ENCODE peak calls at places on chromosomes 12 and 14, in four cellular contexts. One of them, this sample, is unnamed.

GRCh38 chr14:28671425-28671824 is 95.2 kb upstream of the FOXG1 start:
- DNase-seq in upper lobe of left lung: no peak
- DNase-seq in A549: no peak
- DNase-seq in HepG2: no peak
- DNase-seq in this sample: no peak

GRCh38 chr12:96766232-96766631 is 140.8 kb upstream of the NEDD1 start:
- DNase-seq in upper lobe of left lung: no peak
- DNase-seq in A549: no peak
- DNase-seq in HepG2: peak
- DNase-seq in this sample: no peak

GRCh38 chr12:24615967-24616411 is 332.9 kb downstream of the BCAT1 start:
- DNase-seq in upper lobe of left lung: no peak
- DNase-seq in A549: no peak
- DNase-seq in HepG2: peak
- DNase-seq in this sample: no peak

GRCh38 chr14:65095633-65096205 is 6.6 kb downstream of the MAX start:
- DNase-seq in upper lobe of left lung: no peak
- DNase-seq in A549: no peak
- DNase-seq in HepG2: no peak
- DNase-seq in this sample: no peak

GRCh38 chr12:103503546-103504480 is 8.0 kb upstream of the C12orf42 start:
- DNase-seq in upper lobe of left lung: peak
- DNase-seq in A549: no peak
- DNase-seq in HepG2: peak
- DNase-seq in this sample: no peak

GRCh38 chr12:1529862-1530591 is 64.4 kb downstream of the FBXL14 start:
- DNase-seq in upper lobe of left lung: peak
- DNase-seq in A549: no peak
- DNase-seq in HepG2: no peak
- DNase-seq in this sample: no peak

GRCh38 chr14:102776761-102777710 is at the start of gene TRAF3:
- DNase-seq in upper lobe of left lung: peak
- DNase-seq in A549: peak
- DNase-seq in HepG2: no peak
- DNase-seq in this sample: no peak

GRCh38 chr14:92922155-92922735 is 705 bp upstream of the CHGA start:
- DNase-seq in upper lobe of left lung: no peak
- DNase-seq in A549: no peak
- DNase-seq in HepG2: no peak
- DNase-seq in this sample: no peak

GRCh38 chr12:31362115-31362758 is 36.3 kb upstream of the SINHCAF start:
- DNase-seq in upper lobe of left lung: no peak
- DNase-seq in A549: no peak
- DNase-seq in HepG2: peak
- DNase-seq in this sample: no peak

GRCh38 chr12:75660107-75660530 is 148.7 kb upstream of the KRR1 start:
- DNase-seq in upper lobe of left lung: no peak
- DNase-seq in A549: no peak
- DNase-seq in HepG2: no peak
- DNase-seq in this sample: no peak

GRCh38 chr14:35341454-35342159 is 49.4 kb downstream of the PSMA6 start:
- DNase-seq in upper lobe of left lung: peak
- DNase-seq in A549: peak
- DNase-seq in HepG2: peak
- DNase-seq in this sample: peak

GRCh38 chr12:112097641-112098040 is 10.9 kb downstream of the NAA25 start:
- DNase-seq in upper lobe of left lung: no peak
- DNase-seq in A549: no peak
- DNase-seq in HepG2: no peak
- DNase-seq in this sample: no peak

GRCh38 chr14:90661881-90662280 is 154.3 kb downstream of the TTC7B start:
- DNase-seq in upper lobe of left lung: no peak
- DNase-seq in A549: no peak
- DNase-seq in HepG2: no peak
- DNase-seq in this sample: no peak

GRCh38 chr12:93763746-93764147 is 86.6 kb downstream of the CRADD start:
- DNase-seq in upper lobe of left lung: no peak
- DNase-seq in A549: no peak
- DNase-seq in HepG2: no peak
- DNase-seq in this sample: no peak
- TF ChIP-seq CTCF in upper lobe of left lung: no peak
- TF ChIP-seq CTCF in A549: peak
- TF ChIP-seq CTCF in HepG2: no peak
- TF ChIP-seq CTCF in this sample: no peak

GRCh38 chr12:56115329-56115728 is 1.1 kb upstream of the RPL41 start:
- DNase-seq in upper lobe of left lung: no peak
- DNase-seq in A549: no peak
- DNase-seq in HepG2: no peak
- DNase-seq in this sample: no peak

GRCh38 chr12:56117778-56118687 is at the start of gene ZC3H10:
- DNase-seq in upper lobe of left lung: peak
- DNase-seq in A549: peak
- DNase-seq in HepG2: peak
- DNase-seq in this sample: peak

GRCh38 chr12:56118688-56119045 is 601 bp downstream of the ZC3H10 start:
- DNase-seq in upper lobe of left lung: no peak
- DNase-seq in A549: no peak
- DNase-seq in HepG2: no peak
- DNase-seq in this sample: no peak

GRCh38 chr12:56114084-56114483 is 2.3 kb upstream of the RPL41 start:
- DNase-seq in upper lobe of left lung: no peak
- DNase-seq in A549: no peak
- DNase-seq in HepG2: no peak
- DNase-seq in this sample: no peak

GRCh38 chr12:56116267-56117081 is at the start of gene RPL41:
- DNase-seq in upper lobe of left lung: peak
- DNase-seq in A549: peak
- DNase-seq in HepG2: peak
- DNase-seq in this sample: peak
- TF ChIP-seq POLR2A in upper lobe of left lung: peak
- TF ChIP-seq POLR2A in A549: peak
- TF ChIP-seq POLR2A in HepG2: peak
- TF ChIP-seq POLR2A in this sample: peak

GRCh38 chr14:76564471-76565119 is 188.7 kb downstream of the ESRRB start:
- DNase-seq in upper lobe of left lung: peak
- DNase-seq in A549: peak
- DNase-seq in HepG2: no peak
- DNase-seq in this sample: no peak
- TF ChIP-seq CTCF in upper lobe of left lung: no peak
- TF ChIP-seq CTCF in A549: peak
- TF ChIP-seq CTCF in HepG2: no peak
- TF ChIP-seq CTCF in this sample: no peak

GRCh38 chr14:94237983-94238382 is 55.1 kb downstream of the SERPINA10 start:
- DNase-seq in upper lobe of left lung: no peak
- DNase-seq in A549: no peak
- DNase-seq in HepG2: no peak
- DNase-seq in this sample: no peak

GRCh38 chr14:94237046-94237445 is 56.0 kb downstream of the SERPINA10 start:
- DNase-seq in upper lobe of left lung: no peak
- DNase-seq in A549: no peak
- DNase-seq in HepG2: no peak
- DNase-seq in this sample: no peak

GRCh38 chr14:94239416-94239815 is 53.7 kb downstream of the SERPINA10 start:
- DNase-seq in upper lobe of left lung: no peak
- DNase-seq in A549: no peak
- DNase-seq in HepG2: no peak
- DNase-seq in this sample: no peak
- TF ChIP-seq POLR2A in upper lobe of left lung: no peak
- TF ChIP-seq POLR2A in A549: no peak
- TF ChIP-seq POLR2A in HepG2: no peak
- TF ChIP-seq POLR2A in this sample: no peak

This sample was measured in suprapubic skin.